ENCODE peak calls at places on chromosome 19, in seven cellular contexts. One of them, this sample, is unnamed.
A peak's percentile ranks its signal among the peaks of the same experiment; 100 is the strongest.

GRCh38 chr19:5338661-5339469 is 1.7 kb downstream of the PTPRS start:
- DNase-seq in H1: peak; percentile 29
- DNase-seq in SK-N-SH: peak; percentile 81
- DNase-seq in HCT116: no peak
- DNase-seq in K562: peak; percentile 34
- DNase-seq in HepG2: no peak
- DNase-seq in GM12878: no peak
- DNase-seq in this sample: no peak

GRCh38 chr19:6015841-6016545 is 38.1 kb upstream of the RANBP3 start:
- DNase-seq in HepG2: no peak
- DNase-seq in K562: no peak
- DNase-seq in SK-N-SH: peak; percentile 9
- DNase-seq in GM12878: no peak
- DNase-seq in H1: no peak
- DNase-seq in HCT116: no peak
- DNase-seq in this sample: no peak

GRCh38 chr19:45103200-45103624 is 10.2 kb downstream of the PPP1R37 start:
- DNase-seq in K562: no peak
- DNase-seq in SK-N-SH: no peak
- DNase-seq in H1: no peak
- DNase-seq in HCT116: no peak
- DNase-seq in HepG2: no peak
- DNase-seq in GM12878: no peak
- DNase-seq in this sample: no peak

GRCh38 chr19:843180-843835 is 2.5 kb downstream of the PRTN3 start:
- DNase-seq in GM12878: no peak
- DNase-seq in HepG2: no peak
- DNase-seq in H1: no peak
- DNase-seq in HCT116: no peak
- DNase-seq in K562: peak; percentile 64
- DNase-seq in SK-N-SH: peak; percentile 66
- DNase-seq in this sample: peak; percentile 51

GRCh38 chr19:3356805-3357204 is 9.6 kb upstream of the NFIC start:
- DNase-seq in HepG2: no peak
- DNase-seq in H1: no peak
- DNase-seq in K562: no peak
- DNase-seq in GM12878: no peak
- DNase-seq in SK-N-SH: no peak
- DNase-seq in HCT116: no peak
- DNase-seq in this sample: no peak

GRCh38 chr19:2549701-2550191 is 73.8 kb downstream of the GADD45B start:
- DNase-seq in HCT116: no peak
- DNase-seq in SK-N-SH: no peak
- DNase-seq in GM12878: no peak
- DNase-seq in K562: no peak
- DNase-seq in H1: no peak
- DNase-seq in HepG2: no peak
- DNase-seq in this sample: no peak

GRCh38 chr19:33620611-33621010 is 1.1 kb upstream of the CHST8 start:
- DNase-seq in GM12878: no peak
- DNase-seq in H1: no peak
- DNase-seq in HepG2: no peak
- DNase-seq in K562: no peak
- DNase-seq in SK-N-SH: no peak
- DNase-seq in HCT116: no peak
- DNase-seq in this sample: no peak

GRCh38 chr19:2495651-2496316 is 19.9 kb downstream of the GADD45B start:
- DNase-seq in HCT116: no peak
- DNase-seq in K562: no peak
- DNase-seq in HepG2: no peak
- DNase-seq in SK-N-SH: no peak
- DNase-seq in GM12878: no peak
- DNase-seq in H1: no peak
- DNase-seq in this sample: no peak

GRCh38 chr19:2250765-2251576 is 1.8 kb downstream of the AMH start:
- DNase-seq in GM12878: no peak
- DNase-seq in HCT116: no peak
- DNase-seq in SK-N-SH: peak; percentile 46
- DNase-seq in H1: no peak
- DNase-seq in K562: no peak
- DNase-seq in HepG2: no peak
- DNase-seq in this sample: no peak

GRCh38 chr19:42088471-42089190 is 12.7 kb downstream of the ZNF574 start:
- DNase-seq in HepG2: no peak
- DNase-seq in K562: no peak
- DNase-seq in GM12878: no peak
- DNase-seq in H1: no peak
- DNase-seq in SK-N-SH: no peak
- DNase-seq in HCT116: no peak
- DNase-seq in this sample: no peak

GRCh38 chr19:47001584-47001983 is 18.1 kb upstream of the NPAS1 start:
- DNase-seq in SK-N-SH: no peak
- DNase-seq in HCT116: no peak
- DNase-seq in HepG2: no peak
- DNase-seq in H1: no peak
- DNase-seq in GM12878: no peak
- DNase-seq in K562: no peak
- DNase-seq in this sample: no peak

GRCh38 chr19:23015660-23016059 is 12.7 kb upstream of the ZNF728 start:
- DNase-seq in HCT116: no peak
- DNase-seq in GM12878: no peak
- DNase-seq in SK-N-SH: no peak
- DNase-seq in HepG2: no peak
- DNase-seq in H1: no peak
- DNase-seq in K562: no peak
- DNase-seq in this sample: no peak

GRCh38 chr19:31659897-31660210 is 310.6 kb upstream of the TSHZ3 start:
- DNase-seq in SK-N-SH: no peak
- DNase-seq in H1: no peak
- DNase-seq in K562: no peak
- DNase-seq in HepG2: no peak
- DNase-seq in HCT116: no peak
- DNase-seq in GM12878: no peak
- DNase-seq in this sample: no peak

GRCh38 chr19:46192990-46193650 is 36.4 kb upstream of the IGFL1 start:
- DNase-seq in HepG2: peak; percentile 87
- DNase-seq in HCT116: no peak
- DNase-seq in GM12878: no peak
- DNase-seq in H1: no peak
- DNase-seq in K562: peak; percentile 83
- DNase-seq in SK-N-SH: no peak
- DNase-seq in this sample: peak; percentile 62

GRCh38 chr19:22144394-22144793 is 52.4 kb downstream of the ZNF676 start:
- DNase-seq in HepG2: no peak
- DNase-seq in SK-N-SH: peak; percentile 4
- DNase-seq in HCT116: peak; percentile 3
- DNase-seq in GM12878: no peak
- DNase-seq in H1: no peak
- DNase-seq in K562: peak; percentile 35
- DNase-seq in this sample: no peak

GRCh38 chr19:3068071-3068470 is 5.8 kb upstream of the TLE5 start:
- DNase-seq in HCT116: no peak
- DNase-seq in HepG2: no peak
- DNase-seq in H1: no peak
- DNase-seq in K562: no peak
- DNase-seq in SK-N-SH: peak; percentile 82
- DNase-seq in GM12878: no peak
- DNase-seq in this sample: no peak

GRCh38 chr19:13554506-13555235 is 48.4 kb upstream of the CACNA1A start:
- DNase-seq in SK-N-SH: no peak
- DNase-seq in K562: no peak
- DNase-seq in H1: no peak
- DNase-seq in HCT116: no peak
- DNase-seq in GM12878: no peak
- DNase-seq in HepG2: no peak
- DNase-seq in this sample: no peak

DNA sequence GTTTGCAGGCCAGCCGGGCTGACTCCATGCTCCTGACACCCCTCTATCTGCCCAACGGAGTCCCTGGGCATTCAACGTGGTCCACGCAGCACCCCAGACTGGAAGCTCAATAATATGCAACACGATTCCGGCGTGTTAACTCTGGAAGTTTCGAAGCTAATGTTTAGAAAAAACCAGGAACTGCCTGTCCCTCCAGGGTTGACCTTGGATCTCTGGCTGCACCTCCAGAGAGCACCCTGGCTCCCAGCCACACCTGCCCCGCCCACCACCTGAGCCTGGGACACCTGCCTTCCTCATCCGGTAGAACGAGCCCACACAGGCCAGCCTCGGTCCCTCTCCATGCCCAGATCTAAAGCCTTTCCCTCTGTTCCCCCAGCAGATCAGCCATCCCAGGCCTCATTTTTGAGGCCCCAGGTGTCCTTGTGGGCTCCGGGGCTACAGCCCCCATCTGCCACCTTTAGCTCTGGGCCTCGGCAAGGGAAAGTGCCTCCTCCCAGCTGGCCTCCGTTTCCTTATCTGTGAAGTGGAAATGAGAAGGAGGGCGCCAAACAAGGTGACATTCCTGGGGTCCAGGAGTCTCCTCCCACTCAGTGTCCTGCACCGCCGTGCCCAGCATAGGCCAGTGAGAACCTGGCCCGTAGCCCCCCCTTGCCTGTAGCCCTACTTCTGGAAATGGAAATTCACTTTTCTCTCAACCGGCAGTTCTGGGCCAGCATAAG is 38.7 kb downstream of the KLF2 start:
- DNase-seq in HepG2: no peak
- DNase-seq in HCT116: no peak
- DNase-seq in K562: no peak
- DNase-seq in H1: no peak
- DNase-seq in SK-N-SH: no peak
- DNase-seq in GM12878: no peak
- DNase-seq in this sample: no peak
- TF ChIP-seq JUND in HepG2: no peak
- TF ChIP-seq JUND in HCT116: no peak
- TF ChIP-seq JUND in K562: no peak
- TF ChIP-seq JUND in H1: no peak
- TF ChIP-seq JUND in SK-N-SH: no peak
- TF ChIP-seq JUND in GM12878: no peak
- TF ChIP-seq JUND in this sample: no peak

DNA sequence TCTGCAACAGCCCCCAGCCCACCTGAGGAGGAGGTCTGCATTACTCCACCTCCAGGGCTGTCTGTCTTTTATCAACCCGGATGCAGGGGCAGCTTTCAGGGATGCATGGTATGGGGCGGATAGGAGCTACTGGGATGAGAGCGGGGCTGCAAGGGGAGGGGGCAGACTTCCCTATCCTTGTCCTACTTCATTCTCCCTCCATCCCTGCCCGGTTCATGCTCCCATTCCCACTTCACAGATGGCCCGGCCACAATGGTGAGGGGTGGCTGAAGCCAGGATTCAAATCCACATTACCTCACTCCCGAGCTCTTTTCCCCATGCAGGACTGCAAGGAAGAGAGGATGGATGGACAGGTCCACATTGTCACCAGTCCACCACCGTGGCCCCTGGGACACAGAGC is 40.5 kb upstream of the VSTM2B start:
- DNase-seq in K562: no peak
- DNase-seq in GM12878: no peak
- DNase-seq in SK-N-SH: no peak
- DNase-seq in HCT116: no peak
- DNase-seq in H1: no peak
- DNase-seq in HepG2: no peak
- DNase-seq in this sample: no peak
- TF ChIP-seq JUND in K562: no peak
- TF ChIP-seq JUND in GM12878: no peak
- TF ChIP-seq JUND in SK-N-SH: no peak
- TF ChIP-seq JUND in HCT116: no peak
- TF ChIP-seq JUND in H1: no peak
- TF ChIP-seq JUND in HepG2: no peak
- TF ChIP-seq JUND in this sample: no peak

DNA sequence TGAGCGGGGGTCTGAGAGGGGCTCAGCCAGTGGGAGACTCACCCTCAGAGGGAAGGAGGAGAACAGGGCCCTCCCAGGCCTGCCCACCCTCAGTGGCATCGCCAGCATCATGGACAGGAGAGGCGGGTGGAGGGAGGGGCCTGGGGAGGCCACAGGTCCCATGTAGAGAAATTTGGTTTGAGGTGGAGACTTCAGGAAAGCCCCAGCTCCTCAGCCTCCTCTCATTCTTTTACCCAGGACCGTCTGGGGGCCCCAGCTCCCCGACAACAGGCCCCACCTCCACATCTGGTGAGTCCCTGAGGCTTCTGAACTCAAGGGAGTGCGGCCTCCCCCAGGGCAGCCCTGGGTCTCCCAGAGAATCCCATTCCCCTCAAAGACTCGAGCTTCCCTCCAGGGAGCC is 3.1 kb downstream of the LILRB1 start:
- DNase-seq in GM12878: no peak
- DNase-seq in H1: no peak
- DNase-seq in HepG2: no peak
- DNase-seq in HCT116: no peak
- DNase-seq in K562: no peak
- DNase-seq in SK-N-SH: no peak
- DNase-seq in this sample: no peak
- TF ChIP-seq JUND in GM12878: no peak
- TF ChIP-seq JUND in H1: no peak
- TF ChIP-seq JUND in HepG2: no peak
- TF ChIP-seq JUND in HCT116: no peak
- TF ChIP-seq JUND in K562: no peak
- TF ChIP-seq JUND in SK-N-SH: no peak
- TF ChIP-seq JUND in this sample: no peak

DNA sequence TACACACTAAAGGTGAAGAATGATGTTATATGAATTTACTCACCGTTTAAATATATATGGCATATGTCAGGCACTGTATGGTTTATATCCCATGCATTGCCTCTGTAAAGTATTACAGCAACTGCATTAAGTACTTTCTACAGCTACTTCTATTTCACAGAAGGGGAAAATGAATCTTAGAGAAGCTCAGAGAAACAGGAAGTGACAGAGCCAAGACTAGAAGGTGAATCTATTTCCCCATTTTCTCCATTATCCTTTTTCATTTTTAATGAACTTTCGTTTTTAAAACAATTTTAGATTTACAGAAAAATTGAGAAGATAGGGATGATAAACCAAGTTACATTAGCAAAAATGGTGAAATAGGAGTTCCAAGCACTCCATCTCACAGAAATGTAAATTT is 863.3 kb downstream of the UQCRFS1 start:
- DNase-seq in GM12878: no peak
- DNase-seq in SK-N-SH: no peak
- DNase-seq in H1: no peak
- DNase-seq in HCT116: no peak
- DNase-seq in HepG2: no peak
- DNase-seq in K562: no peak
- DNase-seq in this sample: no peak
- TF ChIP-seq JUND in GM12878: no peak
- TF ChIP-seq JUND in SK-N-SH: no peak
- TF ChIP-seq JUND in H1: no peak
- TF ChIP-seq JUND in HCT116: no peak
- TF ChIP-seq JUND in HepG2: no peak
- TF ChIP-seq JUND in K562: no peak
- TF ChIP-seq JUND in this sample: no peak

DNA sequence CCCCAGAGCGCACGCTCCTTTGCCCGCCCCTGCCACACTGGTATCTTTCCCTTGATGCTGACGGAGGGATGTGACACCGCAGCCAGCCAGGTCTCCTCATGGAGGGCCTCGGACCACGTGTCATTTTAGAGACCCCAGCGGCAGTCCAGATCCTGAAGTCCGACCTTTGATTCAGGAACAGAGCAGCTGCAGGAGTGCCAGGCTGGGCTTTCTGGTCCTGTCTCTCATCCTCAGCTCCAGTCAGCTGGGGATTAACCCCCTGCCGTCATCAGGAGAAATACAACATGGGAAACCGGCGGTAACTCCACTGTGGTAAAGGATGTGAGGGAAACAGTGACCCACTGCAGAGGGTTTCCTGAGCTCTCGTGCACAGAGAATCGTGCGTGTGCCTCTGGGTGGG is 140.6 kb downstream of the SIPA1L3 start:
- DNase-seq in HepG2: no peak
- DNase-seq in K562: no peak
- DNase-seq in SK-N-SH: no peak
- DNase-seq in H1: no peak
- DNase-seq in GM12878: no peak
- DNase-seq in HCT116: no peak
- DNase-seq in this sample: no peak
- TF ChIP-seq JUND in HepG2: no peak
- TF ChIP-seq JUND in K562: no peak
- TF ChIP-seq JUND in SK-N-SH: no peak
- TF ChIP-seq JUND in H1: no peak
- TF ChIP-seq JUND in GM12878: no peak
- TF ChIP-seq JUND in HCT116: no peak
- TF ChIP-seq JUND in this sample: no peak

This sample was measured in T47D.